ENCODE peak calls at places on chromosomes 13 and 19, in four cellular contexts. G is IMR-90, V is H1, X is GM12878. E is an unnamed sample.

GRCh38 chr13:107361666-107362065 is 793.7 kb upstream of the ARGLU1 start:
- DNase-seq in G (peak), V (no peak), X (no peak), E (no peak)

GRCh38 chr13:111626371-111627305 is 306.2 kb downstream of the TEX29 start:
- DNase-seq in G (no peak), V (no peak), X (no peak), E (no peak)

GRCh38 chr13:110712081-110712848 is 1.2 kb upstream of the ING1 start:
- DNase-seq in G (peak), V (peak), X (peak), E (peak)

GRCh38 chr13:26220575-26220974 is 1.5 kb downstream of the RNF6 start:
- DNase-seq in G (peak), V (no peak), X (no peak), E (no peak)

GRCh38 chr19:18513868-18514267 is 8.0 kb downstream of the ELL start:
- DNase-seq in G (no peak), V (no peak), X (no peak), E (no peak)

GRCh38 chr19:51398096-51398704 is 7.8 kb upstream of the C19orf84 start:
- DNase-seq in G (peak), V (no peak), X (no peak), E (peak)

GRCh38 chr13:113151745-113152707 is 6.4 kb upstream of the PROZ start:
- DNase-seq in G (peak), V (peak), X (no peak), E (no peak)

GRCh38 chr19:602391-603301 is 13.0 kb downstream of the HCN2 start:
- DNase-seq in G (no peak), V (no peak), X (no peak), E (no peak)

GRCh38 chr13:29507356-29507755 is 88.1 kb downstream of the SLC7A1 start:
- DNase-seq in G (no peak), V (no peak), X (no peak), E (no peak)

GRCh38 chr19:4555657-4556561 is 3.6 kb downstream of the SEMA6B start:
- DNase-seq in G (no peak), V (peak), X (no peak), E (peak)

GRCh38 chr19:28555317-28555716 is 657.6 kb downstream of the UQCRFS1 start:
- DNase-seq in G (no peak), V (no peak), X (no peak), E (no peak)

GRCh38 chr13:38733146-38733545 is 46.3 kb downstream of the FREM2 start:
- DNase-seq in G (no peak), V (no peak), X (no peak), E (no peak)

GRCh38 chr13:108690726-108691125 is 61.3 kb downstream of the MYO16 start:
- DNase-seq in G (no peak), V (no peak), X (no peak), E (no peak)

GRCh38 chr13:111326621-111326965 is 6.2 kb downstream of the TEX29 start:
- DNase-seq in G (no peak), V (no peak), X (no peak), E (no peak)

GRCh38 chr13:99843872-99844271 is 127.7 kb downstream of the ZIC5 start:
- DNase-seq in G (no peak), V (no peak), X (no peak), E (no peak)

GRCh38 chr13:49308977-49309408 is 61.3 kb downstream of the CDADC1 start:
- DNase-seq in G (peak), V (no peak), X (no peak), E (no peak)

GRCh38 chr19:5536337-5536894 is 31.3 kb downstream of the TINCR start:
- DNase-seq in G (peak), V (peak), X (no peak), E (peak)

GRCh38 chr13:42990991-42991891 is 800 bp downstream of the EPSTI1 start:
- DNase-seq in G (no peak), V (no peak), X (no peak), E (no peak)

GRCh38 chr19:45137179-45137761 is 23.5 kb downstream of the NKPD1 start:
- DNase-seq in G (no peak), V (no peak), X (peak), E (no peak)

GRCh38 chr19:46732966-46733692 is 12.7 kb upstream of the FKRP start:
- DNase-seq in G (peak), V (no peak), X (no peak), E (peak)

GRCh38 chr13:106587787-106588186 is 19.9 kb upstream of the ARGLU1 start:
- DNase-seq in G (no peak), V (no peak), X (no peak), E (no peak)

GRCh38 chr13:41019578-41020347 is 647 bp upstream of the ELF1 start:
- DNase-seq in G (no peak), V (no peak), X (no peak), E (no peak)

GRCh38 chr13:103277959-103278673 is 211.9 kb upstream of the SLC10A2 start:
- DNase-seq in G (no peak), V (no peak), X (no peak), E (no peak)

GRCh38 chr13:90302113-90302512 is 1045.4 kb upstream of the MIR17HG start:
- DNase-seq in G (peak), V (no peak), X (no peak), E (no peak)

GRCh38 chr19:55137915-55138314 is 11.1 kb downstream of the TNNT1 start:
- DNase-seq in G (no peak), V (no peak), X (no peak), E (no peak)

GRCh38 chr19:36142496-36142895 is 2.6 kb downstream of the CAPNS1 start:
- DNase-seq in G (no peak), V (no peak), X (no peak), E (no peak)

DNA sequence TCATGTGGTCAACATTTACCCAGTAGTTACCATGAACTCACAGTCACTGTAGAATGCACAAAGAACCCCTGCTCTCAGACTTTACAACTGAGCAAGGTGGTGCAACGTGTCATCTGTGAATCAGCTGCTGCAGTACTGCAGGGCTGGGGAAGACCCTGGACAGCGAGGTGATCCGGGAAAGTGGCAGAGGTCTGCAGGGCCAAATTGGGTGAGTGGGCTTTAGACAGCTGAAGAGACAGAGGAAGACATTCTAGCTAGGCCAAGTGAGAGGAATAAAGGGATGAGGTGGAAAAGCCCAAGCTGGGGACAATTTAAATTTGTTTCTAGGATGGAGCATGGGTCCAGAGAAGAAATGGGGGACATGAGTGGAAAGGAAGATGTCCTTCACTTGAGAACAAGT is 270.5 kb downstream of the DCLK1 start:
- DNase-seq in G (no peak), V (no peak), X (no peak), E (no peak)
- TF ChIP-seq RFX5 in G (no peak), V (no peak), X (no peak), E (no peak)

GRCh38 chr13:33927315-33927714 is 109.4 kb downstream of the RFC3 start:
- DNase-seq in G (peak), V (no peak), X (no peak), E (no peak)
- TF ChIP-seq RFX5 in G (no peak), V (no peak), X (no peak), E (no peak)

GRCh38 chr19:7386308-7386707 is 37.6 kb downstream of the ARHGEF18 start:
- DNase-seq in G (no peak), V (no peak), X (no peak), E (peak)
- TF ChIP-seq RFX5 in G (no peak), V (no peak), X (no peak), E (no peak)

DNA sequence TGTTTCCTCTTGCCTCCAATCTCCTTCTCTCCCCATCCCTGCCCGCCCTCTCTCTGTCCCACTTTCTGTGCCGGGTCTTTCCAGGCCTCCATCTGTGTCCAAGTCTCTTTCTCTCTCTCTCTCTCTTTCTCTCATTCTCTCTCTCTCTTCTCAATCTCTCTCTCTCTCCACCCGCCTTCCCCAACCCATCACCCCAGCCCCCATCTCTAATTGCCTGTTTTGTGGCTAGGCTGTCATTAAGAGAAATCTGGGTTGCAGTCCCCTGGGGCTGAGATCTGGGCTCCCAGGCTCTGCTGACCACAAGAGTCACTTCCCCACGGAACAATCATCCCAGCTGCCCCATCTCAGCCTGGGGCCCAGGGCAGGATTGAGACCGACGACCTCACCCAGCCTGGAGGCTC is 2.5 kb downstream of the COL5A3 start:
- DNase-seq in G (peak), V (no peak), X (no peak), E (no peak)
- TF ChIP-seq RFX5 in G (no peak), V (no peak), X (no peak), E (no peak)

GRCh38 chr19:50238043-50238442 is 34.6 kb downstream of the MYH14 start:
- DNase-seq in G (no peak), V (no peak), X (no peak), E (no peak)

GRCh38 chr19:50244695-50245094 is 41.3 kb downstream of the MYH14 start:
- DNase-seq in G (no peak), V (no peak), X (no peak), E (no peak)

GRCh38 chr19:50242586-50242985 is 39.2 kb downstream of the MYH14 start:
- DNase-seq in G (no peak), V (no peak), X (peak), E (no peak)

DNA sequence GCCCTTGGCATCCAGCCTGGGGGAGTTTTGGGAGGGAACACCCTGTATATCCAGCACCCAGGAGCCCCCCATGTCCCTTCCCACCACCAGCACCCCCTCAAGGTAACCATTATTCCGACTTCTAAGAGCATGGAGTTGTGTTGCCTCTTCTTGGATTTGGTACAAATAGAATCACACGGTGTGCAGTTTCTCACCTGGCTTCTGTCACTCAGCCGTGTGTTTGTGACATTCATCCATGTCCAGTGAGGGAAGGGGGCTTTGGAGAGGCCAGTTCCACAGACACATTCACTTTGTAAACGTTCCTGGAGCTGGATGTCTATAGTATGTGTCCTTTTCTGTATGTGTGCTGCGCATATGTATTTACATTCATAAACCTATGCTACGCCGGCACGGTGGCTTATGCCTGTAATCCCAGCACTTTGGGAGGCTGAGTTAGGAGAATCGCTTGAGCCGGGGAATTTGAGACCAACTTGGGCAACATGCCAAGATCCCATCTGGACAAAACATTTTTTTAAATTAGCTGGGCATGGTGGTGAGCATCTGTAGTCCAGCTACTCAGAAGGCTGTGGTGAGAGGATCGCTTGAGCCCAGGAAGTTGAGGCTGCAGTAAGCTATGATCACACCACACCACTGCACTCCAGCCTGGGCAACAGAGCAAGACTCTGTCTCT is 36.6 kb downstream of the MYH14 start:
- DNase-seq in G (no peak), V (no peak), X (no peak), E (no peak)
- TF ChIP-seq RFX5 in G (no peak), V (no peak), X (no peak), E (no peak)

GRCh38 chr13:51643882-51644281 is 59.6 kb downstream of the WDFY2 start:
- DNase-seq in G (peak), V (no peak), X (no peak), E (peak)

GRCh38 chr13:51646041-51646670 is 61.9 kb downstream of the WDFY2 start:
- DNase-seq in G (no peak), V (peak), X (no peak), E (no peak)

GRCh38 chr13:51645154-51645650 is 60.9 kb downstream of the WDFY2 start:
- DNase-seq in G (peak), V (no peak), X (no peak), E (no peak)

GRCh38 chr13:51644649-51645048 is 60.4 kb downstream of the WDFY2 start:
- DNase-seq in G (peak), V (no peak), X (no peak), E (peak)

DNA sequence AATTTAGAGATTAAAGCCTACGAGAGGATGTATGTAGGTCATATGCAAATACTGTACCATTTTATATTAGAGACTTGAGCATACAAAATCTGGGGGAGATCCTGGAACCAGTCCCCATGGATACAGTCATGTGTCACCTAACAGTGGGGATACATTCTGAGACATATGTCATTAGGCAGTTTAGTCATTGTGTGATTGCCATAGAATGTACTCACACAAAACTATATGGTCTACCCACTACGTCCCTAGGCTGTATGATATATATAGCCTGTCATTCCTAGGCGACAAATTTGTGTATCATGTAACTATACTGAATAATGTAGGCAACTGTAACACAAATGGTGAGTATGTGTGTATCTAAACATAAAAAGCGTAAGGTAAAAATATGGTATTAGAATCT is 62.8 kb downstream of the WDFY2 start:
- DNase-seq in G (no peak), V (no peak), X (no peak), E (no peak)
- TF ChIP-seq RFX5 in G (no peak), V (no peak), X (no peak), E (no peak)